ENCODE peak calls at places on chromosomes 4 and X, in ten cellular contexts. Y is neural progenitor cell, T is uterus, P is right atrium auricular region, V is astrocyte of the spinal cord, H is GM12864, W is esophagus muscularis mucosa, R is A549, K is PC-3, Q is lower lobe of right lung. A is an unnamed sample.

GRCh38 chr4:71860643-71861042 is 76.8 kb upstream of the GC start:
- DNase-seq in R (no peak), Q (no peak), W (no peak), K (peak), H (no peak), P (no peak), V (peak), Y (peak), T (no peak), A (no peak)

GRCh38 chr4:82509029-82509428 is 52.8 kb downstream of the TMEM150C start:
- DNase-seq in H (no peak), T (no peak), W (no peak), R (no peak), V (no peak), P (no peak), Y (peak), Q (no peak), K (no peak), A (no peak)

GRCh38 chr4:30718021-30718888 is 1.9 kb upstream of the PCDH7 start:
- DNase-seq in T (peak), H (no peak), V (no peak), W (no peak), R (peak), K (peak), P (no peak), Q (no peak), Y (peak), A (peak)

GRCh38 chrX:132146456-132146855 is 18.6 kb upstream of the FRMD7 start:
- DNase-seq in W (no peak), Q (no peak), P (no peak), Y (peak), V (no peak), R (no peak), K (no peak), H (no peak), T (no peak), A (no peak)

GRCh38 chr4:38449506-38450174 is 214.4 kb upstream of the KLF3 start:
- DNase-seq in P (no peak), Q (no peak), H (no peak), W (peak), K (no peak), R (no peak), T (no peak), V (no peak), Y (no peak), A (no peak)

GRCh38 chr4:118557298-118557851 is 127.8 kb upstream of the METTL14 start:
- DNase-seq in T (no peak), K (peak), R (no peak), H (no peak), P (no peak), W (no peak), V (peak), Y (peak), Q (no peak), A (no peak)

GRCh38 chr4:41307633-41308032 is 50.9 kb downstream of the UCHL1 start:
- DNase-seq in W (no peak), K (no peak), Y (no peak), Q (no peak), T (no peak), V (no peak), R (no peak), H (no peak), P (no peak), A (no peak)

GRCh38 chr4:88743696-88744095 is 46.1 kb upstream of the NAP1L5 start:
- DNase-seq in K (no peak), W (no peak), T (no peak), R (no peak), V (peak), Q (no peak), H (no peak), Y (no peak), P (no peak), A (no peak)

GRCh38 chr4:158530391-158530790 is 8.7 kb downstream of the RXFP1 start:
- DNase-seq in W (no peak), P (no peak), R (no peak), K (no peak), Y (no peak), Q (no peak), V (no peak), T (no peak), H (no peak), A (no peak)

GRCh38 chrX:133645977-133646750 is 230.9 kb upstream of the GPC4 start:
- DNase-seq in T (no peak), V (peak), H (no peak), K (no peak), P (no peak), Q (no peak), W (no peak), R (no peak), Y (no peak), A (no peak)

GRCh38 chr4:110106946-110107325 is 91.5 kb downstream of the ELOVL6 start:
- DNase-seq in T (no peak), R (peak), Q (no peak), Y (no peak), H (no peak), V (peak), P (no peak), K (peak), W (no peak), A (peak)

GRCh38 chr4:108425988-108426387 is 194.4 kb upstream of the RPL34 start:
- DNase-seq in W (no peak), K (peak), Y (no peak), T (no peak), Q (no peak), P (no peak), V (peak), R (no peak), H (no peak), A (no peak)

GRCh38 chr4:77395481-77395880 is 210.1 kb upstream of the CXCL13 start:
- DNase-seq in Y (no peak), P (no peak), T (no peak), V (no peak), Q (no peak), R (no peak), K (no peak), W (no peak), H (no peak), A (no peak)

GRCh38 chr4:108107116-108107515 is 61.6 kb downstream of the LEF1 start:
- DNase-seq in T (no peak), V (no peak), R (no peak), K (no peak), H (no peak), W (no peak), P (no peak), Q (no peak), Y (no peak), A (no peak)

GRCh38 chr4:68466185-68466584 is 18.9 kb downstream of the TMPRSS11E start:
- DNase-seq in W (no peak), H (no peak), Y (no peak), Q (no peak), P (no peak), T (no peak), R (no peak), V (peak), K (peak), A (no peak)

GRCh38 chr4:128220286-128221235 is 67.1 kb downstream of the PGRMC2 start:
- DNase-seq in K (peak), H (no peak), T (no peak), W (no peak), Q (no peak), R (peak), P (no peak), V (peak), Y (no peak), A (peak)

GRCh38 chr4:173883821-173884220 is 353.8 kb upstream of the HAND2 start:
- DNase-seq in T (no peak), Y (no peak), R (no peak), Q (no peak), K (no peak), W (no peak), H (no peak), V (no peak), P (no peak), A (no peak)

GRCh38 chr4:25320374-25321172 is 8.0 kb downstream of the ZCCHC4 start:
- DNase-seq in W (no peak), R (peak), Q (no peak), K (peak), H (no peak), Y (no peak), T (no peak), P (no peak), V (peak), A (no peak)

GRCh38 chrX:26414534-26414933 is 198.6 kb downstream of the MAGEB5 start:
- DNase-seq in K (no peak), R (no peak), Q (no peak), P (no peak), H (no peak), T (no peak), Y (peak), W (no peak), V (no peak), A (no peak)

GRCh38 chr4:102625232-102625930 is 124.2 kb downstream of the NFKB1 start:
- DNase-seq in R (no peak), P (no peak), H (no peak), W (no peak), K (peak), Y (peak), T (peak), Q (peak), V (peak), A (peak)

GRCh38 chr4:181536196-181536746 is 706.9 kb upstream of the TENM3 start:
- DNase-seq in H (no peak), V (no peak), Q (no peak), W (no peak), K (no peak), R (no peak), Y (no peak), P (no peak), T (no peak), A (no peak)

GRCh38 chr4:7973545-7973981 is 33.9 kb upstream of the AFAP1 start:
- DNase-seq in R (no peak), Q (no peak), P (no peak), W (no peak), T (no peak), Y (no peak), V (peak), K (peak), H (no peak), A (no peak)

GRCh38 chrX:32448945-32449344 is 762.4 kb downstream of the DMD start:
- DNase-seq in H (no peak), P (no peak), Q (no peak), T (no peak), Y (no peak), V (no peak), K (no peak), W (no peak), R (no peak), A (peak)

DNA sequence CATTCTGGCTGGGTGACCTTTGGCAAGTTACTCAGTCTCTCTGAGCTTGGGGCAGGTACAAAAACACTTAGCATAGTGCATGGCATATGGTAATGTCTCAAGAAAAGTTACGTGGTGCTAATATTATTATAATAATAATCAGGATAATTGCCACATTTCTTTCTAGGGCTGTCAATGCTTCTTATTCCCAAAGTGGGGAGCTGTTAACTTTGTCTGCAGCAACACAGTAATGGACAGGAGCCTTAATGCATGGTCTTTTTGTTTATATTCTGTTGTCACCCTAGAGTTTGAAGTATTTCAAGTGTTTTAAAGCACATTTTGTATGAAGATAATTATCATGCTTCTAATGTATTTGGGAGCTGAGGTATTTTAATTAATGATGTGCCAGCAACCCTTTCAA is 121.8 kb downstream of the FHIP1A start:
- DNase-seq in P (no peak), T (no peak), Y (no peak), R (no peak), K (peak), V (no peak), W (no peak), H (no peak), Q (no peak), A (no peak)
- TF ChIP-seq CTCF in P (no peak), T (no peak), Y (peak), R (peak), K (peak), V (no peak), W (no peak), H (no peak), Q (no peak), A (no peak)

GRCh38 chr4:136796953-136797352 is 735.3 kb downstream of the PCDH18 start:
- DNase-seq in R (no peak), V (no peak), Q (no peak), P (no peak), Y (no peak), T (no peak), K (no peak), W (no peak), H (no peak), A (no peak)
- TF ChIP-seq CTCF in R (no peak), V (no peak), Q (no peak), P (no peak), Y (no peak), T (no peak), K (no peak), W (no peak), H (no peak), A (no peak)

GRCh38 chr4:98928131-98928504 is 815 bp downstream of the EIF4E start:
- DNase-seq in T (peak), H (peak), Y (peak), P (peak), K (peak), W (no peak), V (peak), Q (peak), R (peak), A (peak)

GRCh38 chr4:98929341-98930267 is 671 bp upstream of the EIF4E start:
- DNase-seq in Y (no peak), T (peak), V (peak), R (peak), W (peak), Q (peak), P (peak), H (peak), K (peak), A (peak)

GRCh38 chr4:98932539-98932938 is 3.6 kb upstream of the EIF4E start:
- DNase-seq in K (peak), Y (no peak), Q (no peak), R (no peak), V (peak), T (no peak), W (no peak), H (no peak), P (no peak), A (no peak)

GRCh38 chr4:98930311-98930865 is 1.5 kb upstream of the EIF4E start:
- DNase-seq in Q (no peak), V (no peak), W (no peak), Y (no peak), H (no peak), P (no peak), R (no peak), T (no peak), K (no peak), A (no peak)

GRCh38 chr4:98928505-98929340 is at the start of gene EIF4E:
- DNase-seq in K (peak), T (peak), Y (peak), R (peak), V (peak), H (peak), P (peak), W (peak), Q (peak), A (peak)
- TF ChIP-seq CTCF in K (no peak), T (no peak), Y (peak), R (no peak), V (no peak), H (peak), P (no peak), W (no peak), Q (no peak), A (peak)

GRCh38 chrX:125131146-125131545 is 188.5 kb upstream of the TEX13C start:
- DNase-seq in Y (peak), R (no peak), T (no peak), K (peak), H (no peak), P (no peak), W (no peak), Q (no peak), V (no peak), A (no peak)
- TF ChIP-seq CTCF in Y (peak), R (peak), T (no peak), K (peak), H (no peak), P (no peak), W (no peak), Q (peak), V (no peak), A (no peak)

GRCh38 chrX:154762529-154763296 is at the start of gene DKC1:
- DNase-seq in K (peak), H (peak), R (peak), T (peak), V (peak), P (peak), Q (peak), W (peak), Y (peak), A (peak)
- TF ChIP-seq CTCF in K (no peak), H (no peak), R (no peak), T (no peak), V (peak), P (no peak), Q (peak), W (peak), Y (peak), A (no peak)